ENCODE peak calls at places on chromosome 13, in eight cellular contexts. R, W, T, A, N, H, P and I are unnamed samples. For H3K4me1, the result is how much of the 10 kb centered on the place peaks cover.

GRCh38 chr13:31538067-31539042 is 201.0 kb upstream of the RXFP2 start:
- DNase-seq in P (no peak), R (no peak), N (no peak), W (peak), H (no peak), T (peak), A (no peak), I (no peak)

GRCh38 chr13:50731400-50731799 is 112.1 kb downstream of the DLEU7 start:
- DNase-seq in N (no peak), H (no peak), T (no peak), A (no peak), P (no peak), R (no peak), W (peak), I (no peak)

GRCh38 chr13:90502762-90503161 is 844.7 kb upstream of the MIR17HG start:
- DNase-seq in A (no peak), N (no peak), H (no peak), P (no peak), W (no peak), T (no peak), R (no peak), I (no peak)

GRCh38 chr13:46640843-46641242 is 87.9 kb downstream of the LRCH1 start:
- DNase-seq in T (no peak), H (no peak), R (no peak), P (no peak), N (no peak), W (no peak), A (no peak), I (no peak)

GRCh38 chr13:105904034-105904742 is 631.3 kb downstream of the EFNB2 start:
- DNase-seq in R (no peak), T (peak), W (no peak), A (no peak), P (no peak), N (no peak), H (no peak), I (no peak)

GRCh38 chr13:41942462-41943094 is 18.3 kb downstream of the VWA8 start:
- DNase-seq in P (no peak), A (no peak), N (no peak), H (no peak), T (no peak), W (peak), R (no peak), I (no peak)

GRCh38 chr13:98822238-98822606 is 69.8 kb upstream of the SLC15A1 start:
- DNase-seq in H (no peak), W (peak), A (no peak), T (no peak), N (no peak), R (no peak), P (no peak), I (no peak)

GRCh38 chr13:23868521-23868920 is 20.7 kb downstream of the MIPEP start:
- DNase-seq in P (no peak), A (no peak), R (no peak), H (no peak), W (peak), N (no peak), T (no peak), I (no peak)

GRCh38 chr13:72062566-72062965 is 195.6 kb upstream of the DACH1 start:
- DNase-seq in T (peak), W (peak), R (no peak), A (no peak), N (peak), H (no peak), P (no peak), I (no peak)

GRCh38 chr13:77285098-77285497 is 41.8 kb downstream of the MYCBP2 start:
- DNase-seq in T (no peak), A (no peak), P (no peak), W (no peak), H (no peak), R (no peak), N (no peak), I (no peak)

GRCh38 chr13:98225036-98225940 is 48.2 kb upstream of the RNF113B start:
- DNase-seq in R (no peak), N (no peak), W (no peak), A (no peak), T (no peak), P (no peak), H (no peak), I (no peak)

GRCh38 chr13:51894239-51894638 is 32.5 kb downstream of the CCDC70 start:
- DNase-seq in H (no peak), T (no peak), A (no peak), R (no peak), N (no peak), W (no peak), P (no peak), I (no peak)

GRCh38 chr13:44411841-44412240 is 38.2 kb downstream of the SERP2 start:
- DNase-seq in H (no peak), T (no peak), A (no peak), W (no peak), R (no peak), P (no peak), N (no peak), I (no peak)

GRCh38 chr13:79491715-79492114 is 10.8 kb downstream of the NDFIP2 start:
- DNase-seq in N (no peak), T (no peak), A (no peak), R (no peak), P (no peak), H (no peak), W (peak), I (no peak)
- H3K4me1 ChIP-seq in N (under half), T (under half), A (under half), R (under half), P (under half), H (under half), W (half or more), I (under half)

GRCh38 chr13:48656621-48657020 is 2.9 kb downstream of the CYSLTR2 start:
- DNase-seq in P (no peak), H (no peak), A (no peak), R (no peak), W (no peak), T (no peak), N (no peak), I (no peak)
- H3K27ac ChIP-seq in P (no peak), H (no peak), A (no peak), R (no peak), W (no peak), T (no peak), N (no peak), I (no peak)

DNA sequence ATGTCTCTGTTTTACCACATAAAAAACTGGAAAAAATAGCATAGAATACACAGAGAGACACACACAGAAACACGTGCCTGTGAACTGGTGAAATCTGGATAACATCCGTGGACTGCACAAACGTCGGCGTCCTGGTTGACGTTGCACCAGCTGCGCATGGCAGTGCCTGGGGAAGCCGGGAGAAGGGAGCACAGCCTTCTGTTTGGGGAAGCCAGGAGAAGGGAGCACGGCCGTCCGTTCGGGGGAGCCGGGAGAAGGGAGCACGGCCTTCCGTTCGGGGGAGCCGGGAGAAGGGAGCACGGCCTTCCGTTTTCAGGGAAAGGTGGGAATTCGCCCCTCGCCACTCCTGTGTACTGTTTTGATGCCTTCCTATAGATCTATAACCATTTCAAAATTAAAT is 63.8 kb upstream of the C13orf46 start:
- DNase-seq in P (no peak), A (no peak), W (no peak), H (no peak), N (no peak), T (no peak), R (no peak), I (no peak)
- H3K4me1 ChIP-seq in P (under half), A (under half), W (under half), H (under half), N (under half), T (under half), R (under half), I (under half)

GRCh38 chr13:40471911-40472310 is 194.5 kb downstream of the FOXO1 start:
- DNase-seq in T (no peak), W (no peak), A (no peak), P (no peak), H (no peak), R (no peak), N (no peak), I (no peak)

GRCh38 chr13:40469581-40470282 is 196.7 kb downstream of the FOXO1 start:
- DNase-seq in H (no peak), A (no peak), N (no peak), W (no peak), P (no peak), R (no peak), T (no peak), I (no peak)

GRCh38 chr13:40472427-40473220 is 193.8 kb downstream of the FOXO1 start:
- DNase-seq in T (no peak), N (no peak), A (no peak), W (no peak), H (no peak), R (no peak), P (no peak), I (no peak)

GRCh38 chr13:40468227-40468838 is 198.1 kb downstream of the FOXO1 start:
- DNase-seq in N (no peak), A (no peak), W (no peak), T (no peak), R (no peak), H (no peak), P (no peak), I (no peak)

GRCh38 chr13:40470665-40471064 is 195.8 kb downstream of the FOXO1 start:
- DNase-seq in P (peak), H (peak), N (no peak), R (peak), W (no peak), A (no peak), T (no peak), I (no peak)
- H3K27ac ChIP-seq in P (peak), H (peak), N (peak), R (peak), W (no peak), A (no peak), T (no peak), I (no peak)

DNA sequence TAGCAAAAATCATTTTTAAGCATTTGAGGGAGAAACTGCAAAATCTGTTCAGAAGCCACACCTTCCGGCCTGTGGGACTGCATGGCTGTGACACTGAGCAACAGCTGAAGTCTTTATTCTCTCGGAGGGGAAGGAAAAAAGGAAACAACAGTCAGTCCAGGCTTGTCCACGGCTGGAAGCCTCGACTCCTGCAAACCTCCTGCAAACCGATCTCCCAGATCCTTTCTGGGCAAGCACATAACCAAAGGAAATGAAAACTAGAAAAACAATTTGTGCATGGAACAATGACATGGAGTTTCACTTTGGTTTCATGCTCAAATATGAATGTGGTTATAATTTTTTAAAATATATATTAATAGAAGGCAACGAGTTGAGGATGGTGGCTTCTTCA is 1.0 kb downstream of the COL4A1 start:
- DNase-seq in H (no peak), R (peak), N (no peak), T (no peak), W (no peak), P (no peak), A (no peak), I (no peak)
- H3K4me1 ChIP-seq in H (under half), R (under half), N (under half), T (under half), W (under half), P (under half), A (under half), I (under half)

GRCh38 chr13:101209206-101209893 is 207.0 kb downstream of the NALCN start:
- DNase-seq in N (no peak), T (no peak), W (no peak), A (no peak), H (no peak), P (no peak), R (no peak), I (no peak)
- H3K27ac ChIP-seq in N (no peak), T (no peak), W (no peak), A (no peak), H (no peak), P (no peak), R (no peak), I (no peak)